ENCODE peak calls at places on chromosome 7, in seven cellular contexts. One of them, this sample, is unnamed. For H3K4me1, the result is how much of the 10 kb centered on the place peaks cover.

GRCh38 chr7:55069271-55069792 is 50.5 kb downstream of the EGFR start:
- DNase-seq in cardiac muscle cell: no peak
- DNase-seq in heart left ventricle: no peak
- DNase-seq in neural progenitor cell: no peak
- DNase-seq in DND-41: no peak
- DNase-seq in IMR-90: peak
- DNase-seq in heart right ventricle: no peak
- DNase-seq in this sample: no peak

GRCh38 chr7:152076940-152077933 is 51.8 kb downstream of the GALNT11 start:
- DNase-seq in cardiac muscle cell: no peak
- DNase-seq in heart left ventricle: no peak
- DNase-seq in neural progenitor cell: no peak
- DNase-seq in DND-41: no peak
- DNase-seq in IMR-90: peak
- DNase-seq in heart right ventricle: peak
- DNase-seq in this sample: no peak

GRCh38 chr7:150325901-150326300 is 2.6 kb upstream of the ACTR3C start:
- DNase-seq in cardiac muscle cell: no peak
- DNase-seq in heart left ventricle: no peak
- DNase-seq in neural progenitor cell: no peak
- DNase-seq in DND-41: no peak
- DNase-seq in IMR-90: no peak
- DNase-seq in heart right ventricle: no peak
- DNase-seq in this sample: no peak

GRCh38 chr7:35736725-35737124 is 41.8 kb upstream of the HERPUD2 start:
- DNase-seq in cardiac muscle cell: peak
- DNase-seq in heart left ventricle: no peak
- DNase-seq in neural progenitor cell: no peak
- DNase-seq in DND-41: no peak
- DNase-seq in IMR-90: peak
- DNase-seq in heart right ventricle: no peak
- DNase-seq in this sample: no peak

GRCh38 chr7:122746948-122747347 is 44.2 kb upstream of the RNF148 start:
- DNase-seq in cardiac muscle cell: no peak
- DNase-seq in heart left ventricle: no peak
- DNase-seq in neural progenitor cell: no peak
- DNase-seq in DND-41: no peak
- DNase-seq in IMR-90: no peak
- DNase-seq in heart right ventricle: no peak
- DNase-seq in this sample: no peak

GRCh38 chr7:100572949-100573675 is 588 bp downstream of the SAP25 start:
- DNase-seq in cardiac muscle cell: no peak
- DNase-seq in heart left ventricle: peak
- DNase-seq in neural progenitor cell: no peak
- DNase-seq in DND-41: no peak
- DNase-seq in IMR-90: no peak
- DNase-seq in heart right ventricle: no peak
- DNase-seq in this sample: no peak

GRCh38 chr7:103009466-103010219 is 65.0 kb downstream of the FBXL13 start:
- DNase-seq in cardiac muscle cell: no peak
- DNase-seq in heart left ventricle: no peak
- DNase-seq in neural progenitor cell: no peak
- DNase-seq in DND-41: peak
- DNase-seq in IMR-90: no peak
- DNase-seq in heart right ventricle: no peak
- DNase-seq in this sample: no peak

GRCh38 chr7:3300221-3300650 is 816 bp upstream of the SDK1 start:
- DNase-seq in cardiac muscle cell: no peak
- DNase-seq in heart left ventricle: no peak
- DNase-seq in neural progenitor cell: peak
- DNase-seq in DND-41: no peak
- DNase-seq in IMR-90: peak
- DNase-seq in heart right ventricle: no peak
- DNase-seq in this sample: no peak

GRCh38 chr7:116499168-116500070 is at the start of gene CAV2:
- DNase-seq in cardiac muscle cell: peak
- DNase-seq in heart left ventricle: peak
- DNase-seq in neural progenitor cell: peak
- DNase-seq in DND-41: no peak
- DNase-seq in IMR-90: peak
- DNase-seq in heart right ventricle: peak
- DNase-seq in this sample: peak

GRCh38 chr7:129950191-129950940 is 2.4 kb downstream of the UBE2H start:
- DNase-seq in cardiac muscle cell: peak
- DNase-seq in heart left ventricle: no peak
- DNase-seq in neural progenitor cell: peak
- DNase-seq in DND-41: no peak
- DNase-seq in IMR-90: no peak
- DNase-seq in heart right ventricle: no peak
- DNase-seq in this sample: no peak

GRCh38 chr7:57819491-57819981 is 369.6 kb downstream of the ZNF716 start:
- DNase-seq in cardiac muscle cell: no peak
- DNase-seq in heart left ventricle: no peak
- DNase-seq in neural progenitor cell: no peak
- DNase-seq in DND-41: no peak
- DNase-seq in IMR-90: no peak
- DNase-seq in heart right ventricle: no peak
- DNase-seq in this sample: no peak

GRCh38 chr7:157978766-157979165 is 608.9 kb downstream of the PTPRN2 start:
- DNase-seq in cardiac muscle cell: no peak
- DNase-seq in heart left ventricle: no peak
- DNase-seq in neural progenitor cell: no peak
- DNase-seq in DND-41: no peak
- DNase-seq in IMR-90: no peak
- DNase-seq in heart right ventricle: no peak
- DNase-seq in this sample: no peak

GRCh38 chr7:29457565-29457971 is 106.1 kb upstream of the PRR15 start:
- DNase-seq in cardiac muscle cell: peak
- DNase-seq in heart left ventricle: no peak
- DNase-seq in neural progenitor cell: peak
- DNase-seq in DND-41: no peak
- DNase-seq in IMR-90: no peak
- DNase-seq in heart right ventricle: no peak
- DNase-seq in this sample: no peak

GRCh38 chr7:137684316-137684715 is 162.5 kb downstream of the DGKI start:
- DNase-seq in cardiac muscle cell: no peak
- DNase-seq in heart left ventricle: no peak
- DNase-seq in neural progenitor cell: no peak
- DNase-seq in DND-41: no peak
- DNase-seq in IMR-90: no peak
- DNase-seq in heart right ventricle: no peak
- DNase-seq in this sample: no peak

GRCh38 chr7:110317699-110318265 is 773.1 kb upstream of the LRRN3 start:
- DNase-seq in cardiac muscle cell: peak
- DNase-seq in heart left ventricle: no peak
- DNase-seq in neural progenitor cell: peak
- DNase-seq in DND-41: no peak
- DNase-seq in IMR-90: peak
- DNase-seq in heart right ventricle: no peak
- DNase-seq in this sample: no peak

GRCh38 chr7:36758879-36759278 is 34.6 kb upstream of the AOAH start:
- DNase-seq in cardiac muscle cell: peak
- DNase-seq in heart left ventricle: no peak
- DNase-seq in neural progenitor cell: no peak
- DNase-seq in DND-41: peak
- DNase-seq in IMR-90: no peak
- DNase-seq in heart right ventricle: no peak
- DNase-seq in this sample: no peak

GRCh38 chr7:111869266-111869665 is 307.0 kb upstream of the IMMP2L start:
- DNase-seq in cardiac muscle cell: no peak
- DNase-seq in heart left ventricle: no peak
- DNase-seq in neural progenitor cell: no peak
- DNase-seq in DND-41: no peak
- DNase-seq in IMR-90: no peak
- DNase-seq in heart right ventricle: no peak
- DNase-seq in this sample: no peak

GRCh38 chr7:1249731-1250130 is 17.1 kb downstream of the UNCX start:
- DNase-seq in cardiac muscle cell: peak
- DNase-seq in heart left ventricle: no peak
- DNase-seq in neural progenitor cell: no peak
- DNase-seq in DND-41: no peak
- DNase-seq in IMR-90: no peak
- DNase-seq in heart right ventricle: no peak
- DNase-seq in this sample: peak

GRCh38 chr7:1253591-1254207 is 21.0 kb downstream of the UNCX start:
- DNase-seq in cardiac muscle cell: no peak
- DNase-seq in heart left ventricle: no peak
- DNase-seq in neural progenitor cell: no peak
- DNase-seq in DND-41: no peak
- DNase-seq in IMR-90: no peak
- DNase-seq in heart right ventricle: no peak
- DNase-seq in this sample: peak

GRCh38 chr7:1252543-1253090 is 19.9 kb downstream of the UNCX start:
- DNase-seq in cardiac muscle cell: no peak
- DNase-seq in heart left ventricle: no peak
- DNase-seq in neural progenitor cell: peak
- DNase-seq in DND-41: no peak
- DNase-seq in IMR-90: no peak
- DNase-seq in heart right ventricle: no peak
- DNase-seq in this sample: peak

GRCh38 chr7:1250901-1251300 is 18.2 kb downstream of the UNCX start:
- DNase-seq in cardiac muscle cell: no peak
- DNase-seq in heart left ventricle: no peak
- DNase-seq in neural progenitor cell: no peak
- DNase-seq in DND-41: no peak
- DNase-seq in IMR-90: no peak
- DNase-seq in heart right ventricle: no peak
- DNase-seq in this sample: peak

DNA sequence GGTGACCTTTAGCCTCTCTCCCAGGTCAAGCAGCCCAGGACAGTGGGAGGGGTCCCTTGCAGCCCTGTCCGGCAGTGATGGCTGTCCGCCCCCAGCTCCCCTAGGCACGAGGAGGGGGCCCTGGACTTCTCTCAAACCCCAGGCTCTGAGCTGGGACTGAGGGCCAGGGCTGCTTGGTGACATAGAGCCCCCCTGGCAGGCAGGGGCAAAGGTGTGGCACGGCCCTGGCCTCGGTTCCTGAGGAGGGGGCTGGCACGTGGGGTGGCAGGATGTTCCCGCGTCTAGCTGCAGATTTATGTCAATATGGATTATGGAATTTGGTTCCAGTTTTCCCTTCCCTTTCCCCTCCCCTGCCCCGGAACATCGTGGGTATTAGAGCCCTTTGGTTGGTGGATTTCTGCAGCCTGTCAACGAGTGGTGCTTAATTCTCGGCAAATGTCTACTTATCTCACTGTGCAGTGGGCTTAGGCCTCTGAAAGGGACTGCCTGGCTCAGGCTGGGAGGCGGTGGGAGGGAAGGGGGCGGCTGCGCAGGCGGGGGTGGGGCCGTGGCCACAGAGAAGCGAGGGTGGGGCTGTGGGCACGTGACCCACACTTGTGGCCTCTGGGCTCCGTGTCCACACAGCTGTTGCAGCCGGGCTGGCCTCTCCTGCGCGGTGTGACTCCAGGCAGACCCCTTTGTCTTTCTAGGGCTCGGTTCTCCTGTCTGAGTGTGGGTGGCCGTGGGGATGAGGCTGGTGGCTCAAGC is 19.3 kb downstream of the UNCX start:
- DNase-seq in cardiac muscle cell: no peak
- DNase-seq in heart left ventricle: no peak
- DNase-seq in neural progenitor cell: peak
- DNase-seq in DND-41: no peak
- DNase-seq in IMR-90: no peak
- DNase-seq in heart right ventricle: no peak
- DNase-seq in this sample: peak
- H3K4me1 ChIP-seq in cardiac muscle cell: under half
- H3K4me1 ChIP-seq in heart left ventricle: under half
- H3K4me1 ChIP-seq in neural progenitor cell: under half
- H3K4me1 ChIP-seq in DND-41: under half
- H3K4me1 ChIP-seq in IMR-90: under half
- H3K4me1 ChIP-seq in heart right ventricle: under half
- H3K4me1 ChIP-seq in this sample: under half

DNA sequence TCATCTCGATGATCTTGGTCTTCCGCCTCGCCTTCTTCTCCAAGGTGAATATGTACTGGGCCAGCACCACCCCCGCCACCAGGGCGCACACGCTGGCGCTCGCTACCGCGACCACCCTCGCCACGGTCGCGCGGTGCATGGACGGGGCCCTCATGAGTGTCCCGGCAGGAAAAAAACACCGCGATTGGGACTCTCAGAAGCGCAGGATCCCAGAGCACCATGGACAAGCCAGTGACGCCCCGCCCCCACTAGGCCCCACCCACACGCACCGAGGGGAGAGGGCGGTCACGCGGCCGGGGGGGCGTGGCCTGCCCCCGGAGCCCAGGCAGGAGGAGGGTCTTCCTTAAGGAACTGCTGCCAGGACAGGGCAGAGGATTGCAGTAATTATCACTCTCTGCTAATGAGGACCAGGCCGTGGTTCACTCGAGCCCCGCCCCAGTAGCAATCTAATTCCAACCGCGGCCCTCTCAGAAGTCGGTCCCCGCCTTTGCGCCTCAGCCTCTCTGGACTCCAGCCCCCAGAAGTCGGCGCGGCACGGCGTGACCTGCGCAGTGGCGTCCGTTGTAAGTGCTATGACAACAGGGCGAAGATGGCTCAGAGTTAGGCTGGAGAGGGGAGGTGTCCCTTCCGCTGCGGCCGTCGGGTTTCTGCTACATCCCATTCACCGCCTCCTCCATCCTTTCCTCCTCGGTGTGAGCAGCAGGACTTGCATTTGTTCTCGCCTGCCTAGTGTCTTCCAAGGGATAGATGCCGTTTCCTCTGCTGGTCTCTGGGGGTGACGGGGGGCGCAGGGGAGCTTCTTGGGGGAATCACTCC is at the start of gene BBS9:
- DNase-seq in cardiac muscle cell: peak
- DNase-seq in heart left ventricle: peak
- DNase-seq in neural progenitor cell: peak
- DNase-seq in DND-41: peak
- DNase-seq in IMR-90: peak
- DNase-seq in heart right ventricle: peak
- DNase-seq in this sample: peak
- TF ChIP-seq CTCF in cardiac muscle cell: no peak
- TF ChIP-seq CTCF in heart left ventricle: no peak
- TF ChIP-seq CTCF in neural progenitor cell: peak
- TF ChIP-seq CTCF in DND-41: peak
- TF ChIP-seq CTCF in IMR-90: no peak
- TF ChIP-seq CTCF in heart right ventricle: peak
- TF ChIP-seq CTCF in this sample: no peak

GRCh38 chr7:24284699-24285506 is 913 bp downstream of the NPY start:
- DNase-seq in cardiac muscle cell: no peak
- DNase-seq in heart left ventricle: no peak
- DNase-seq in neural progenitor cell: peak
- DNase-seq in DND-41: no peak
- DNase-seq in IMR-90: no peak
- DNase-seq in heart right ventricle: no peak
- DNase-seq in this sample: no peak
- H3K4me3 ChIP-seq in cardiac muscle cell: peak
- H3K4me3 ChIP-seq in heart left ventricle: no peak
- H3K4me3 ChIP-seq in neural progenitor cell: peak
- H3K4me3 ChIP-seq in DND-41: no peak
- H3K4me3 ChIP-seq in IMR-90: no peak
- H3K4me3 ChIP-seq in heart right ventricle: no peak
- H3K4me3 ChIP-seq in this sample: peak

DNA sequence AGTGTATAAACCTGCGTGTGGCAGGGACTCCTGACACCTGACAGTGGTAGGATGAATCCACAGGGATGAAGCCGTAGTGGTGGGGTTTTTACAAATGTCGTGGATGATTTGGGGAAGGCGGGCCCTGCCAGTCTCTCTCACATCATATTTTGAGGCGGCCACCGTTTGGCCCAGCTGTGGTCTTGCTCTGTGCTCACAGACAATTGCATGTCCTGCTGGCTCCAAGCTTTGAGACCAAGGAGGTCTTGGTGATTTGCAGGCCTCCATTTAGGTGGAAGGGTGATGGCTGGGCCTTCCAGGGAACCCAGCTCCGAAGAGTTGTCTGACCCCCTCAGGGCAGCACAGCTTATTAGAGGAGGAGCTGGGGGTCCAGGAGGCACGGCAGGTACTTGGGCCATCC is 151.1 kb upstream of the SHH start:
- DNase-seq in cardiac muscle cell: no peak
- DNase-seq in heart left ventricle: no peak
- DNase-seq in neural progenitor cell: no peak
- DNase-seq in DND-41: no peak
- DNase-seq in IMR-90: no peak
- DNase-seq in heart right ventricle: no peak
- DNase-seq in this sample: no peak
- H3K4me1 ChIP-seq in cardiac muscle cell: under half
- H3K4me1 ChIP-seq in heart left ventricle: under half
- H3K4me1 ChIP-seq in neural progenitor cell: under half
- H3K4me1 ChIP-seq in DND-41: under half
- H3K4me1 ChIP-seq in IMR-90: under half
- H3K4me1 ChIP-seq in heart right ventricle: under half
- H3K4me1 ChIP-seq in this sample: under half